ENCODE peak calls at places on chromosome 4, in six cellular contexts. R is kidney epithelial cell; I is NCI-H2029; L is iris pigment epithelial cell; H is stimulated activated CD8-positive, alpha-beta memory T cell treated with anti-CD3 and anti-CD28 coated beads, Interleukin-2, amount 100 ng/mL, for 48 hours; M is activated naive CD4-positive, alpha-beta T cell treated with anti-CD3 and anti-CD28 coated beads, Interleukin-2, amount 50 U/mL, for 16 hours. B is an unnamed sample.

GRCh38 chr4:6826781-6827508 is 44.4 kb downstream of the KIAA0232 start:
- DNase-seq in R (no peak), I (no peak), L (no peak), H (no peak), M (no peak), B (no peak)

GRCh38 chr4:186172551-186172950 is 18.8 kb upstream of the CYP4V2 start:
- DNase-seq in R (no peak), I (no peak), L (no peak), H (no peak), M (no peak), B (no peak)

GRCh38 chr4:181662383-181662782 is 580.8 kb upstream of the TENM3 start:
- DNase-seq in R (no peak), I (no peak), L (peak; percentile 73), H (no peak), M (no peak), B (peak; percentile 72)

GRCh38 chr4:8369426-8370105 is 71.0 kb downstream of the ACOX3 start:
- DNase-seq in R (no peak), I (no peak), L (no peak), H (no peak), M (no peak), B (no peak)

GRCh38 chr4:98506462-98507132 is 151.8 kb downstream of the TSPAN5 start:
- DNase-seq in R (no peak), I (no peak), L (no peak), H (no peak), M (no peak), B (no peak)

GRCh38 chr4:71664366-71664765 is 119.5 kb downstream of the GC start:
- DNase-seq in R (no peak), I (no peak), L (no peak), H (no peak), M (no peak), B (no peak)

GRCh38 chr4:17174751-17175150 is 276.3 kb upstream of the LDB2 start:
- DNase-seq in R (no peak), I (no peak), L (no peak), H (no peak), M (no peak), B (no peak)

GRCh38 chr4:162456106-162456505 is 292.3 kb upstream of the FSTL5 start:
- DNase-seq in R (no peak), I (no peak), L (no peak), H (no peak), M (no peak), B (no peak)

GRCh38 chr4:130736436-130737185 is 1640.7 kb downstream of the C4orf33 start:
- DNase-seq in R (no peak), I (no peak), L (no peak), H (no peak), M (no peak), B (no peak)

GRCh38 chr4:67934628-67935027 is 28.7 kb downstream of the TMPRSS11A start:
- DNase-seq in R (no peak), I (peak; percentile 17), L (peak; percentile 15), H (no peak), M (no peak), B (no peak)

GRCh38 chr4:158657291-158657690 is 14.4 kb downstream of the C4orf46 start:
- DNase-seq in R (no peak), I (no peak), L (no peak), H (no peak), M (no peak), B (no peak)

GRCh38 chr4:113255628-113256027 is 206.2 kb downstream of the ANK2 start:
- DNase-seq in R (no peak), I (no peak), L (no peak), H (no peak), M (no peak), B (no peak)

GRCh38 chr4:157832596-157832995 is 340.2 kb downstream of the GASK1B start:
- DNase-seq in R (no peak), I (no peak), L (no peak), H (no peak), M (no peak), B (no peak)

GRCh38 chr4:142449771-142450373 is 396.2 kb downstream of the INPP4B start:
- DNase-seq in R (no peak), I (no peak), L (no peak), H (no peak), M (no peak), B (no peak)

GRCh38 chr4:53541577-53542206 is 49.6 kb downstream of the LNX1 start:
- DNase-seq in R (peak; percentile 43), I (no peak), L (peak; percentile 94), H (no peak), M (no peak), B (peak; percentile 93)

GRCh38 chr4:109611045-109611616 is 51.1 kb downstream of the MCUB start:
- DNase-seq in R (no peak), I (no peak), L (peak; percentile 67), H (no peak), M (no peak), B (peak; percentile 29)

GRCh38 chr4:8641931-8642650 is 49.5 kb downstream of the CPZ start:
- DNase-seq in R (no peak), I (no peak), L (no peak), H (no peak), M (no peak), B (no peak)

GRCh38 chr4:138790993-138791392 is 224.6 kb upstream of the NOCT start:
- DNase-seq in R (no peak), I (no peak), L (no peak), H (no peak), M (no peak), B (no peak)

GRCh38 chr4:3305610-3306371 is 13.0 kb downstream of the RGS12 start:
- DNase-seq in R (no peak), I (peak; percentile 50), L (peak; percentile 48), H (no peak), M (no peak), B (no peak)

GRCh38 chr4:4320528-4320927 is 30.5 kb downstream of the ZBTB49 start:
- DNase-seq in R (no peak), I (no peak), L (no peak), H (no peak), M (no peak), B (no peak)

GRCh38 chr4:12724520-12724919 is 759.6 kb downstream of the RAB28 start:
- DNase-seq in R (no peak), I (no peak), L (peak; percentile 6), H (no peak), M (no peak), B (no peak)

GRCh38 chr4:48490680-48491513 is 845 bp downstream of the ZAR1 start:
- DNase-seq in R (no peak), I (no peak), L (no peak), H (no peak), M (no peak), B (no peak)

GRCh38 chr4:1759818-1760223 is 33.3 kb upstream of the FGFR3 start:
- DNase-seq in R (no peak), I (no peak), L (no peak), H (no peak), M (no peak), B (no peak)

GRCh38 chr4:1471443-1472147 is 65.4 kb upstream of the NKX1-1 start:
- DNase-seq in R (no peak), I (no peak), L (no peak), H (no peak), M (peak; percentile 10), B (no peak)

GRCh38 chr4:77177196-77177595 is 20.2 kb downstream of the CCNG2 start:
- DNase-seq in R (no peak), I (no peak), L (no peak), H (no peak), M (no peak), B (peak; percentile 14)

GRCh38 chr4:99572527-99573240 is 1.9 kb upstream of the MTTP start:
- DNase-seq in R (no peak), I (no peak), L (peak; percentile 12), H (no peak), M (no peak), B (no peak)

GRCh38 chr4:168474660-168475320 is 5.5 kb downstream of the DDX60L start:
- DNase-seq in R (no peak), I (no peak), L (no peak), H (no peak), M (no peak), B (no peak)

GRCh38 chr4:6324999-6325790 is 55.5 kb downstream of the WFS1 start:
- DNase-seq in R (no peak), I (no peak), L (peak; percentile 8), H (no peak), M (no peak), B (peak; percentile 25)

GRCh38 chr4:139337612-139338011 is 35.3 kb upstream of the NDUFC1 start:
- DNase-seq in R (no peak), I (no peak), L (no peak), H (no peak), M (no peak), B (no peak)

GRCh38 chr4:7428261-7429068 is 6.3 kb downstream of the PSAPL1 start:
- DNase-seq in R (no peak), I (no peak), L (no peak), H (no peak), M (no peak), B (no peak)

B was measured in astrocyte of the spinal cord.